ENCODE peak calls at places on chromosomes 7 and 10, in four cellular contexts. One of them, this sample, is unnamed. For H3K4me1, the result is how much of the 10 kb centered on the place peaks cover.

GRCh38 chr10:80452688-80453391 is 1.3 kb upstream of the TSPAN14 start:
- DNase-seq in stomach: no peak
- DNase-seq in fibroblast of lung: no peak
- DNase-seq in body of pancreas: no peak
- DNase-seq in this sample: no peak

GRCh38 chr10:73439605-73440298 is 6.4 kb upstream of the MSS51 start:
- DNase-seq in stomach: no peak
- DNase-seq in fibroblast of lung: peak
- DNase-seq in body of pancreas: no peak
- DNase-seq in this sample: no peak

GRCh38 chr10:105950410-105950809 is 1214.1 kb downstream of the SORCS1 start:
- DNase-seq in fibroblast of lung: peak
- DNase-seq in stomach: peak
- DNase-seq in body of pancreas: peak
- DNase-seq in this sample: peak

GRCh38 chr10:60420991-60421894 is 31.6 kb upstream of the ANK3 start:
- DNase-seq in body of pancreas: no peak
- DNase-seq in stomach: no peak
- DNase-seq in fibroblast of lung: no peak
- DNase-seq in this sample: no peak

GRCh38 chr10:34936061-34936460 is 121.0 kb upstream of the PARD3 start:
- DNase-seq in fibroblast of lung: no peak
- DNase-seq in stomach: no peak
- DNase-seq in body of pancreas: no peak
- DNase-seq in this sample: no peak

GRCh38 chr7:34823650-34824258 is 165.7 kb downstream of the NPSR1 start:
- DNase-seq in stomach: peak
- DNase-seq in body of pancreas: peak
- DNase-seq in fibroblast of lung: peak
- DNase-seq in this sample: peak

GRCh38 chr7:159026271-159027047 is 118.2 kb downstream of the VIPR2 start:
- DNase-seq in fibroblast of lung: no peak
- DNase-seq in stomach: peak
- DNase-seq in body of pancreas: no peak
- DNase-seq in this sample: peak

GRCh38 chr7:157664034-157664433 is 327.2 kb downstream of the DNAJB6 start:
- DNase-seq in body of pancreas: no peak
- DNase-seq in stomach: no peak
- DNase-seq in fibroblast of lung: no peak
- DNase-seq in this sample: no peak

GRCh38 chr10:53808677-53809076 is 992.4 kb downstream of the PCDH15 start:
- DNase-seq in body of pancreas: no peak
- DNase-seq in stomach: no peak
- DNase-seq in fibroblast of lung: no peak
- DNase-seq in this sample: no peak

GRCh38 chr7:55100172-55100961 is 81.5 kb downstream of the EGFR start:
- DNase-seq in body of pancreas: peak
- DNase-seq in stomach: peak
- DNase-seq in fibroblast of lung: peak
- DNase-seq in this sample: peak

GRCh38 chr7:27608776-27609495 is 53.7 kb downstream of the HIBADH start:
- DNase-seq in fibroblast of lung: no peak
- DNase-seq in stomach: no peak
- DNase-seq in body of pancreas: no peak
- DNase-seq in this sample: no peak

GRCh38 chr7:124130-124949 is 68.0 kb upstream of the FAM20C start:
- DNase-seq in fibroblast of lung: no peak
- DNase-seq in stomach: no peak
- DNase-seq in body of pancreas: no peak
- DNase-seq in this sample: no peak

GRCh38 chr10:118807512-118808305 is 52.9 kb upstream of the CACUL1 start:
- DNase-seq in body of pancreas: no peak
- DNase-seq in stomach: peak
- DNase-seq in fibroblast of lung: no peak
- DNase-seq in this sample: no peak

GRCh38 chr7:44060948-44061644 is 4.3 kb downstream of the PGAM2 start:
- DNase-seq in fibroblast of lung: no peak
- DNase-seq in stomach: no peak
- DNase-seq in body of pancreas: peak
- DNase-seq in this sample: peak

GRCh38 chr7:44060091-44060947 is 5.0 kb downstream of the PGAM2 start:
- DNase-seq in stomach: no peak
- DNase-seq in fibroblast of lung: no peak
- DNase-seq in body of pancreas: peak
- DNase-seq in this sample: peak

GRCh38 chr7:44057849-44058758 is 7.3 kb downstream of the PGAM2 start:
- DNase-seq in body of pancreas: peak
- DNase-seq in fibroblast of lung: no peak
- DNase-seq in stomach: no peak
- DNase-seq in this sample: peak

GRCh38 chr7:44058759-44059218 is 6.6 kb downstream of the PGAM2 start:
- DNase-seq in stomach: no peak
- DNase-seq in fibroblast of lung: no peak
- DNase-seq in body of pancreas: peak
- DNase-seq in this sample: no peak

DNA sequence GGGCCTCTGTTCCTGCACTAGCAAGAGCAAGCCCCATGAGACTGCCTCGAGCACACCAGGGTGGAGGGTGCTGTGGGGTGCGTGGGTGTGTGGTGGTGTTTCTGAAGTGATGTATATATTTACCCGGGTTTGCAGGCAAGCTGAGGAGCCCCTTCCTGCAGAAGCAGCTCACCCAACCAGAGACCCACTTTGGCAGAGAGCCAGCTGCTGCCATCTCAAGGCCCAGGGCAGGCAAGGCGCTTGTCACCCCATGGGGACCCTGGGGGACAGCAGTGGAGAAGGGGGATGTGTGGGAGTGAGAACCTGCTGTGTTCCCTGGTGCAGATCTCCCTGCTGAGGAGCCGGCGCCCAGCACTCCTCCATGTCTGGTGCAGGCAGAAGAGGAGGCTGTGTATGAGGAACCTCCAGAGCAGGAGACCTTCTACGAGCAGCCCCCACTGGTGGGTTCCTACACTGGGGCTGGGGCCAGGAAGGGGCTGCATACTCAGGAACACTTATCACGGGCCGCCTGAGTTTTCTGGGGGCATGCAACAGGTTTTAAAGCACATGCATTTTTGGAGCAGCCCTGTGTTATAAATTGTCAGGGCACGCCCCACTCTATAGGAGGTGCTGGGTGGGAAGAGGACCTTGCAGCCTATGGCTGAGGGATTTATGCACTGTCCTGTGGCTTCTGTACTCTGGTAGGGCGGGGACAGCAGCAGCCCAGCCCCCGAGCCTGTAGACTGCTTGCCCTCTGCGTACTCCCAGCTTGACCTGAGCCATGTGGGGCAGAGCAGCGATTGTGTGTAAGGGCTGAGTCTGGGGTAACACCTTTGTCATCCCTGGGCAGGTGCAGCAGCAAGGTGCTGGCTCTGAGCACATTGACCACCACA is 5.9 kb downstream of the PGAM2 start:
- DNase-seq in stomach: no peak
- DNase-seq in fibroblast of lung: no peak
- DNase-seq in body of pancreas: peak
- DNase-seq in this sample: peak
- H3K4me1 ChIP-seq in stomach: under half
- H3K4me1 ChIP-seq in fibroblast of lung: under half
- H3K4me1 ChIP-seq in body of pancreas: under half
- H3K4me1 ChIP-seq in this sample: under half

GRCh38 chr10:79111427-79111826 is 42.7 kb downstream of the ZMIZ1 start:
- DNase-seq in body of pancreas: peak
- DNase-seq in stomach: no peak
- DNase-seq in fibroblast of lung: peak
- DNase-seq in this sample: no peak
- H3K4me1 ChIP-seq in body of pancreas: half or more
- H3K4me1 ChIP-seq in stomach: half or more
- H3K4me1 ChIP-seq in fibroblast of lung: under half
- H3K4me1 ChIP-seq in this sample: under half

DNA sequence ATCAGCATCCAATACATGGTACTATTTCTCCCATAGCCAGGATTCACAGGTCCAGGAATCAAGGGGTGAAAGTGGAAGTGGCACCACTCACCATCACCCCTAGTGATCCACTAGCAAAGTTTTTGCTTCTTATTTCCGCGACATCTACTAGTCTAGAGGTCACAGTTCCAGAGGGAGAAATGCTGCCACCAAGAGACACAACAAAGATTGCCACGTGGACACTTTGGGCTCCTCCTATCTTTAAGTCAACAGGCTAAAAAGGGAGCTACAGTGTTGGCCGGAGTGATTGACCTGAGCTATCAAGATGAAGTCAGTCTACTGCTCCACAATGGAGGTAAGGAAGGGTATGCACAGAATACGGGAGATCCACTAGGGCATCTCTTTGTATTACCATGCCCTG is 178.2 kb downstream of the AKR1D1 start:
- DNase-seq in body of pancreas: no peak
- DNase-seq in fibroblast of lung: no peak
- DNase-seq in stomach: no peak
- DNase-seq in this sample: no peak
- H3K4me1 ChIP-seq in body of pancreas: under half
- H3K4me1 ChIP-seq in fibroblast of lung: under half
- H3K4me1 ChIP-seq in stomach: under half
- H3K4me1 ChIP-seq in this sample: under half

GRCh38 chr7:99209781-99210180 is 1.9 kb upstream of the KPNA7 start:
- DNase-seq in body of pancreas: no peak
- DNase-seq in stomach: no peak
- DNase-seq in fibroblast of lung: no peak
- DNase-seq in this sample: no peak
- H3K4me1 ChIP-seq in body of pancreas: half or more
- H3K4me1 ChIP-seq in stomach: under half
- H3K4me1 ChIP-seq in fibroblast of lung: under half
- H3K4me1 ChIP-seq in this sample: under half

DNA sequence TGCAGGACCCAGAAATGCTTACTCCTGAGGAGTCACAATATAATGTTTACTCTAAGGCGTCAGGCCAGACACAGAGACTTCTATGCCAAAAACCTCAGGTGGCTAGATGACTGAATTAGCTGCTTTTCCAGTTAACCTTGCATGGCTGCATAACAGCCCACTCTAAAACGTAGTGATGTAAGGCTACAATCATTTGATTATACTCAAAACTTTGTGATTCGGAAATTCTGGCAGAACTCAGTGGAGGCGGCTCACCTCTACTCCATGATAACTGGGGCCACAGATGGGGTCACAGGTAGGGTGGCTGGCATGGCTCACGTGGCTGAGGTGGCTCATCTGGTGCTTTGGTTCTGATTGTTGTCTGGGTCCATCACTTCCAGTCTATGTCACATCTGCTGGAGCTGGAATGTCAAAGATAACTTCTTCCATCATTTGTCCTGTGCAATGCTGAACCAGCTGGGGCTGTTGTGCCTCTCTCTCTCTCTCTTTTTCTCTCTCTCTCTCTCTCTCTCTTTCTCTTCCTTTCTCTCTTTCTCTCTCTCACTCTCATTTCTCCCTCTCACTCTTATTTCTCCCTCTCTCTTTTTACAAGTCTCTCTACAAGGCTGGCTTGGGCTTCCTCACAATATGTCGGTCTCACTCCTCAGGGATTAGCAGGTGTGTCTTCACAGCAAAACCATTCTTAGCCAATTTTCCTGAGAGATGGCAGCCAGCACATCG is 11.8 kb downstream of the TMEM72 start:
- DNase-seq in fibroblast of lung: no peak
- DNase-seq in stomach: no peak
- DNase-seq in body of pancreas: no peak
- DNase-seq in this sample: no peak
- H3K4me1 ChIP-seq in fibroblast of lung: under half
- H3K4me1 ChIP-seq in stomach: under half
- H3K4me1 ChIP-seq in body of pancreas: under half
- H3K4me1 ChIP-seq in this sample: under half

GRCh38 chr7:140564643-140565042 is 76.0 kb downstream of the DENND2A start:
- DNase-seq in body of pancreas: no peak
- DNase-seq in stomach: no peak
- DNase-seq in fibroblast of lung: no peak
- DNase-seq in this sample: no peak
- H3K4me1 ChIP-seq in body of pancreas: under half
- H3K4me1 ChIP-seq in stomach: under half
- H3K4me1 ChIP-seq in fibroblast of lung: under half
- H3K4me1 ChIP-seq in this sample: under half

GRCh38 chr10:58963101-58963534 is 213.3 kb upstream of the PHYHIPL start:
- DNase-seq in fibroblast of lung: no peak
- DNase-seq in stomach: no peak
- DNase-seq in body of pancreas: peak
- DNase-seq in this sample: no peak
- H3K4me1 ChIP-seq in fibroblast of lung: under half
- H3K4me1 ChIP-seq in stomach: under half
- H3K4me1 ChIP-seq in body of pancreas: under half
- H3K4me1 ChIP-seq in this sample: under half

GRCh38 chr10:50650481-50650880 is 26.7 kb upstream of the SGMS1 start:
- DNase-seq in stomach: no peak
- DNase-seq in fibroblast of lung: no peak
- DNase-seq in body of pancreas: no peak
- DNase-seq in this sample: no peak
- H3K4me1 ChIP-seq in stomach: under half
- H3K4me1 ChIP-seq in fibroblast of lung: under half
- H3K4me1 ChIP-seq in body of pancreas: under half
- H3K4me1 ChIP-seq in this sample: under half

GRCh38 chr7:81774496-81774895 is 4.6 kb upstream of the HGF start:
- DNase-seq in body of pancreas: no peak
- DNase-seq in fibroblast of lung: peak
- DNase-seq in stomach: no peak
- DNase-seq in this sample: no peak
- H3K4me1 ChIP-seq in body of pancreas: under half
- H3K4me1 ChIP-seq in fibroblast of lung: under half
- H3K4me1 ChIP-seq in stomach: under half
- H3K4me1 ChIP-seq in this sample: under half